ENCODE peak calls at places on chromosomes 1 and 21, in six cellular contexts. One of them, this sample, is unnamed.
A peak's percentile ranks its signal among the peaks of the same experiment; 100 is the strongest.

GRCh38 chr1:24490101-24490781 is 12.4 kb upstream of the RCAN3 start:
- DNase-seq in heart right ventricle: no peak
- DNase-seq in thoracic aorta: no peak
- DNase-seq in NB4: no peak
- DNase-seq in uterus: no peak
- DNase-seq in body of pancreas: no peak
- DNase-seq in this sample: no peak

GRCh38 chr1:179129702-179130473 is 48.0 kb downstream of the TOR3A start:
- DNase-seq in heart right ventricle: no peak
- DNase-seq in thoracic aorta: no peak
- DNase-seq in NB4: peak; percentile 73
- DNase-seq in uterus: no peak
- DNase-seq in body of pancreas: no peak
- DNase-seq in this sample: no peak

GRCh38 chr1:46485564-46486431 is 3.8 kb upstream of the DMBX1 start:
- DNase-seq in heart right ventricle: no peak
- DNase-seq in thoracic aorta: no peak
- DNase-seq in NB4: no peak
- DNase-seq in uterus: no peak
- DNase-seq in body of pancreas: no peak
- DNase-seq in this sample: peak; percentile 69

GRCh38 chr1:108708726-108709660 is 3.7 kb upstream of the FNDC7 start:
- DNase-seq in heart right ventricle: no peak
- DNase-seq in thoracic aorta: no peak
- DNase-seq in NB4: peak; percentile 65
- DNase-seq in uterus: no peak
- DNase-seq in body of pancreas: no peak
- DNase-seq in this sample: peak; percentile 42

GRCh38 chr1:89894210-89894668 is 73.4 kb downstream of the LRRC8D start:
- DNase-seq in heart right ventricle: no peak
- DNase-seq in thoracic aorta: no peak
- DNase-seq in NB4: no peak
- DNase-seq in uterus: no peak
- DNase-seq in body of pancreas: no peak
- DNase-seq in this sample: no peak

GRCh38 chr1:33331444-33332356 is 10.8 kb upstream of the A3GALT2 start:
- DNase-seq in heart right ventricle: no peak
- DNase-seq in thoracic aorta: no peak
- DNase-seq in NB4: no peak
- DNase-seq in uterus: no peak
- DNase-seq in body of pancreas: no peak
- DNase-seq in this sample: no peak

GRCh38 chr1:147837129-147837776 is 65.3 kb upstream of the GJA8 start:
- DNase-seq in heart right ventricle: no peak
- DNase-seq in thoracic aorta: no peak
- DNase-seq in NB4: no peak
- DNase-seq in uterus: no peak
- DNase-seq in body of pancreas: no peak
- DNase-seq in this sample: peak; percentile 15

GRCh38 chr1:32142446-32143301 is 34.8 kb downstream of the KPNA6 start:
- DNase-seq in heart right ventricle: peak; percentile 36
- DNase-seq in thoracic aorta: no peak
- DNase-seq in NB4: no peak
- DNase-seq in uterus: peak; percentile 39
- DNase-seq in body of pancreas: peak; percentile 43
- DNase-seq in this sample: no peak

GRCh38 chr1:40911105-40911504 is 48.9 kb upstream of the CITED4 start:
- DNase-seq in heart right ventricle: no peak
- DNase-seq in thoracic aorta: no peak
- DNase-seq in NB4: no peak
- DNase-seq in uterus: no peak
- DNase-seq in body of pancreas: no peak
- DNase-seq in this sample: no peak

GRCh38 chr1:27861436-27861835 is 10.9 kb upstream of the THEMIS2 start:
- DNase-seq in heart right ventricle: no peak
- DNase-seq in thoracic aorta: no peak
- DNase-seq in NB4: no peak
- DNase-seq in uterus: no peak
- DNase-seq in body of pancreas: no peak
- DNase-seq in this sample: no peak

GRCh38 chr1:52658795-52659194 is 25.8 kb downstream of the SHISAL2A start:
- DNase-seq in heart right ventricle: no peak
- DNase-seq in thoracic aorta: no peak
- DNase-seq in NB4: no peak
- DNase-seq in uterus: no peak
- DNase-seq in body of pancreas: no peak
- DNase-seq in this sample: no peak

GRCh38 chr1:39047374-39048229 is 21.5 kb downstream of the NDUFS5 start:
- DNase-seq in heart right ventricle: no peak
- DNase-seq in thoracic aorta: peak; percentile 22
- DNase-seq in NB4: peak; percentile 53
- DNase-seq in uterus: peak; percentile 53
- DNase-seq in body of pancreas: peak; percentile 13
- DNase-seq in this sample: no peak

GRCh38 chr1:2322065-2322571 is 69.2 kb downstream of the MORN1 start:
- DNase-seq in heart right ventricle: peak; percentile 79
- DNase-seq in thoracic aorta: peak; percentile 37
- DNase-seq in NB4: no peak
- DNase-seq in uterus: peak; percentile 82
- DNase-seq in body of pancreas: peak; percentile 60
- DNase-seq in this sample: peak; percentile 89

GRCh38 chr1:18929686-18930085 is 26.8 kb downstream of the IFFO2 start:
- DNase-seq in heart right ventricle: no peak
- DNase-seq in thoracic aorta: no peak
- DNase-seq in NB4: no peak
- DNase-seq in uterus: no peak
- DNase-seq in body of pancreas: no peak
- DNase-seq in this sample: no peak

GRCh38 chr1:30313584-30313983 is 409.8 kb downstream of the MATN1 start:
- DNase-seq in heart right ventricle: no peak
- DNase-seq in thoracic aorta: no peak
- DNase-seq in NB4: no peak
- DNase-seq in uterus: no peak
- DNase-seq in body of pancreas: no peak
- DNase-seq in this sample: no peak

GRCh38 chr1:172343246-172344099 is 77.0 kb upstream of the C1orf105 start:
- DNase-seq in heart right ventricle: no peak
- DNase-seq in thoracic aorta: no peak
- DNase-seq in NB4: peak; percentile 12
- DNase-seq in uterus: no peak
- DNase-seq in body of pancreas: no peak
- DNase-seq in this sample: no peak

GRCh38 chr1:12296623-12297022 is 66.8 kb downstream of the VPS13D start:
- DNase-seq in heart right ventricle: no peak
- DNase-seq in thoracic aorta: no peak
- DNase-seq in NB4: peak; percentile 35
- DNase-seq in uterus: no peak
- DNase-seq in body of pancreas: no peak
- DNase-seq in this sample: no peak

GRCh38 chr1:153536618-153537375 is 1.0 kb upstream of the S100A6 start:
- DNase-seq in heart right ventricle: no peak
- DNase-seq in thoracic aorta: no peak
- DNase-seq in NB4: no peak
- DNase-seq in uterus: no peak
- DNase-seq in body of pancreas: no peak
- DNase-seq in this sample: no peak

GRCh38 chr1:81811757-81812371 is 11.1 kb downstream of the ADGRL2 start:
- DNase-seq in heart right ventricle: no peak
- DNase-seq in thoracic aorta: no peak
- DNase-seq in NB4: no peak
- DNase-seq in uterus: no peak
- DNase-seq in body of pancreas: no peak
- DNase-seq in this sample: no peak

GRCh38 chr1:152107984-152108898 is 7.0 kb downstream of the TCHH start:
- DNase-seq in heart right ventricle: peak; percentile 32
- DNase-seq in thoracic aorta: no peak
- DNase-seq in NB4: no peak
- DNase-seq in uterus: no peak
- DNase-seq in body of pancreas: peak; percentile 18
- DNase-seq in this sample: peak; percentile 4

GRCh38 chr1:22503721-22504410 is 52.2 kb downstream of the ZBTB40 start:
- DNase-seq in heart right ventricle: no peak
- DNase-seq in thoracic aorta: no peak
- DNase-seq in NB4: no peak
- DNase-seq in uterus: no peak
- DNase-seq in body of pancreas: no peak
- DNase-seq in this sample: no peak

GRCh38 chr21:15034126-15034848 is 30.5 kb downstream of the NRIP1 start:
- DNase-seq in heart right ventricle: no peak
- DNase-seq in thoracic aorta: no peak
- DNase-seq in NB4: no peak
- DNase-seq in uterus: no peak
- DNase-seq in body of pancreas: no peak
- DNase-seq in this sample: no peak

GRCh38 chr1:15492572-15492971 is 16.7 kb downstream of the CELA2B start:
- DNase-seq in heart right ventricle: peak; percentile 32
- DNase-seq in thoracic aorta: no peak
- DNase-seq in NB4: no peak
- DNase-seq in uterus: no peak
- DNase-seq in body of pancreas: no peak
- DNase-seq in this sample: no peak

GRCh38 chr1:158101944-158102343 is 78.8 kb upstream of the CD1D start:
- DNase-seq in heart right ventricle: no peak
- DNase-seq in thoracic aorta: no peak
- DNase-seq in NB4: no peak
- DNase-seq in uterus: no peak
- DNase-seq in body of pancreas: no peak
- DNase-seq in this sample: no peak

GRCh38 chr1:8823295-8823664 is 5.8 kb upstream of the RERE start:
- DNase-seq in heart right ventricle: no peak
- DNase-seq in thoracic aorta: no peak
- DNase-seq in NB4: no peak
- DNase-seq in uterus: no peak
- DNase-seq in body of pancreas: no peak
- DNase-seq in this sample: no peak

GRCh38 chr1:160623860-160624259 is 23.0 kb downstream of the SLAMF1 start:
- DNase-seq in heart right ventricle: no peak
- DNase-seq in thoracic aorta: no peak
- DNase-seq in NB4: peak; percentile 22
- DNase-seq in uterus: no peak
- DNase-seq in body of pancreas: no peak
- DNase-seq in this sample: no peak

GRCh38 chr1:25959626-25960025 is 38.2 kb downstream of the PAFAH2 start:
- DNase-seq in heart right ventricle: no peak
- DNase-seq in thoracic aorta: no peak
- DNase-seq in NB4: no peak
- DNase-seq in uterus: no peak
- DNase-seq in body of pancreas: no peak
- DNase-seq in this sample: no peak

GRCh38 chr1:150087415-150087814 is 19.8 kb downstream of the VPS45 start:
- DNase-seq in heart right ventricle: no peak
- DNase-seq in thoracic aorta: no peak
- DNase-seq in NB4: no peak
- DNase-seq in uterus: no peak
- DNase-seq in body of pancreas: no peak
- DNase-seq in this sample: no peak

GRCh38 chr1:182646739-182647138 is 37.6 kb downstream of the RGS8 start:
- DNase-seq in heart right ventricle: no peak
- DNase-seq in thoracic aorta: no peak
- DNase-seq in NB4: no peak
- DNase-seq in uterus: no peak
- DNase-seq in body of pancreas: no peak
- DNase-seq in this sample: no peak

GRCh38 chr1:182644863-182645262 is 39.5 kb downstream of the RGS8 start:
- DNase-seq in heart right ventricle: no peak
- DNase-seq in thoracic aorta: no peak
- DNase-seq in NB4: no peak
- DNase-seq in uterus: no peak
- DNase-seq in body of pancreas: no peak
- DNase-seq in this sample: no peak

GRCh38 chr1:182650678-182651669 is 33.4 kb downstream of the RGS8 start:
- DNase-seq in heart right ventricle: no peak
- DNase-seq in thoracic aorta: no peak
- DNase-seq in NB4: no peak
- DNase-seq in uterus: no peak
- DNase-seq in body of pancreas: no peak
- DNase-seq in this sample: no peak

GRCh38 chr1:182652933-182653332 is 31.5 kb downstream of the RGS8 start:
- DNase-seq in heart right ventricle: no peak
- DNase-seq in thoracic aorta: no peak
- DNase-seq in NB4: peak; percentile 18
- DNase-seq in uterus: no peak
- DNase-seq in body of pancreas: no peak
- DNase-seq in this sample: no peak

GRCh38 chr1:182649041-182649440 is 35.3 kb downstream of the RGS8 start:
- DNase-seq in heart right ventricle: no peak
- DNase-seq in thoracic aorta: no peak
- DNase-seq in NB4: no peak
- DNase-seq in uterus: no peak
- DNase-seq in body of pancreas: no peak
- DNase-seq in this sample: no peak
- H3K4me3 ChIP-seq in heart right ventricle: no peak overlapping the region
- H3K4me3 ChIP-seq in thoracic aorta: no peak overlapping the region
- H3K4me3 ChIP-seq in NB4: no peak overlapping the region
- H3K4me3 ChIP-seq in uterus: no peak overlapping the region
- H3K4me3 ChIP-seq in body of pancreas: no peak overlapping the region
- H3K4me3 ChIP-seq in this sample: no peak overlapping the region

GRCh38 chr1:230332429-230333088 is 93.6 kb downstream of the PGBD5 start:
- DNase-seq in heart right ventricle: no peak
- DNase-seq in thoracic aorta: no peak
- DNase-seq in NB4: no peak
- DNase-seq in uterus: no peak
- DNase-seq in body of pancreas: no peak
- DNase-seq in this sample: peak; percentile 61
- H3K4me3 ChIP-seq in heart right ventricle: no peak overlapping the region
- H3K4me3 ChIP-seq in thoracic aorta: no peak overlapping the region
- H3K4me3 ChIP-seq in NB4: no peak overlapping the region
- H3K4me3 ChIP-seq in uterus: no peak overlapping the region
- H3K4me3 ChIP-seq in body of pancreas: no peak overlapping the region
- H3K4me3 ChIP-seq in this sample: peak overlapping the region; percentile 54

DNA sequence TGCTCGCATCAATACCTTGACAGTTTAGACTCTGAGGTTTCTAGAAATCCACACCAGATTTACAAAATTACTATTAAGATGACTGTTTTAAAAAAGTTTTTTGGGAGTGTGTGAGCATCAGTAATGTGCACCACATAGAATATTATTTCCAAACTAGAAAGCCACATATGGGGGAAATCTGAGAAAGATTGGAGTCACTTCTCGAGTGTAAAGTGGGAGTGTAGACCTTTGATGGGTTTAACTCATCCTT is 757 bp downstream of the RIMKLA start:
- DNase-seq in heart right ventricle: no peak
- DNase-seq in thoracic aorta: no peak
- DNase-seq in NB4: no peak
- DNase-seq in uterus: no peak
- DNase-seq in body of pancreas: no peak
- DNase-seq in this sample: no peak
- H3K4me3 ChIP-seq in heart right ventricle: peak overlapping the region; percentile 65
- H3K4me3 ChIP-seq in thoracic aorta: peak overlapping the region; percentile 67
- H3K4me3 ChIP-seq in NB4: no peak overlapping the region
- H3K4me3 ChIP-seq in uterus: no peak overlapping the region
- H3K4me3 ChIP-seq in body of pancreas: peak overlapping the region; percentile 65
- H3K4me3 ChIP-seq in this sample: peak overlapping the region; percentile 79

DNA sequence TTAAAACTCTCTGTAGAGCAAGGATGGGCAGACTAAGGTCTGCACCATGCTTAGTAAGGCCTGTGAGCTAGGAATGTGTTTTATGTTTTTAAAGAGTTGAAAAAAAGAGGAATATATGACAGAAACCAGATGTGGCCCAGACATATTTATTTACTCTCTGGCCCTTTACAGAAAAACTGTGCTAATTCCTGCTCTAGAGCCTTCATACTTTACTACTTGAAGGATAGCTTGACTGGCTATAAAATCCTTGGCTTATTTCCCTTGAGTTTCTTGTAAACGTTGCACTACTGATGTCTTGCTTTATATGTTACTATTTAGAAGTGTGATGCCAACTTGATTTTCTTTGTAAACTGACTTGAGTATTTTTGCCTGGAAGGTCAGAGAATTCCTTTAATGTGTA is 33.5 kb downstream of the CTBS start:
- DNase-seq in heart right ventricle: no peak
- DNase-seq in thoracic aorta: no peak
- DNase-seq in NB4: no peak
- DNase-seq in uterus: no peak
- DNase-seq in body of pancreas: no peak
- DNase-seq in this sample: no peak
- H3K4me3 ChIP-seq in heart right ventricle: no peak overlapping the region
- H3K4me3 ChIP-seq in thoracic aorta: no peak overlapping the region
- H3K4me3 ChIP-seq in NB4: no peak overlapping the region
- H3K4me3 ChIP-seq in uterus: no peak overlapping the region
- H3K4me3 ChIP-seq in body of pancreas: no peak overlapping the region
- H3K4me3 ChIP-seq in this sample: no peak overlapping the region

This sample was measured in neural progenitor cell.